ENCODE peak calls at places on chromosomes 6 and 20, in eight cellular contexts. One of them, this sample, is unnamed.

GRCh38 chr6:125795301-125795700 is 4.5 kb downstream of the NCOA7 start:
- DNase-seq in ascending aorta: no peak
- DNase-seq in BJ: no peak
- DNase-seq in CD4-positive, alpha-beta T cell: no peak
- DNase-seq in left ventricle myocardium inferior: no peak
- DNase-seq in progenitor cell of endocrine pancreas: no peak
- DNase-seq in GM13977: no peak
- DNase-seq in HFFc6: no peak
- DNase-seq in this sample: no peak

GRCh38 chr6:151389640-151390275 is 1.6 kb downstream of the ZBTB2 start:
- DNase-seq in ascending aorta: peak
- DNase-seq in BJ: peak
- DNase-seq in CD4-positive, alpha-beta T cell: no peak
- DNase-seq in left ventricle myocardium inferior: peak
- DNase-seq in progenitor cell of endocrine pancreas: no peak
- DNase-seq in GM13977: no peak
- DNase-seq in HFFc6: peak
- DNase-seq in this sample: peak

GRCh38 chr6:15062311-15063252 is 183.3 kb upstream of the JARID2 start:
- DNase-seq in ascending aorta: no peak
- DNase-seq in BJ: no peak
- DNase-seq in CD4-positive, alpha-beta T cell: no peak
- DNase-seq in left ventricle myocardium inferior: no peak
- DNase-seq in progenitor cell of endocrine pancreas: no peak
- DNase-seq in GM13977: no peak
- DNase-seq in HFFc6: peak
- DNase-seq in this sample: peak

GRCh38 chr20:38927902-38928578 is 1.8 kb downstream of the FAM83D start:
- DNase-seq in ascending aorta: no peak
- DNase-seq in BJ: no peak
- DNase-seq in CD4-positive, alpha-beta T cell: no peak
- DNase-seq in left ventricle myocardium inferior: no peak
- DNase-seq in progenitor cell of endocrine pancreas: no peak
- DNase-seq in GM13977: no peak
- DNase-seq in HFFc6: no peak
- DNase-seq in this sample: no peak

GRCh38 chr6:17091122-17091521 is 10.7 kb upstream of the STMND1 start:
- DNase-seq in ascending aorta: no peak
- DNase-seq in BJ: no peak
- DNase-seq in CD4-positive, alpha-beta T cell: no peak
- DNase-seq in left ventricle myocardium inferior: no peak
- DNase-seq in progenitor cell of endocrine pancreas: no peak
- DNase-seq in GM13977: no peak
- DNase-seq in HFFc6: no peak
- DNase-seq in this sample: no peak

GRCh38 chr6:143803769-143804540 is 39.2 kb upstream of the LTV1 start:
- DNase-seq in ascending aorta: no peak
- DNase-seq in BJ: no peak
- DNase-seq in CD4-positive, alpha-beta T cell: no peak
- DNase-seq in left ventricle myocardium inferior: no peak
- DNase-seq in progenitor cell of endocrine pancreas: no peak
- DNase-seq in GM13977: no peak
- DNase-seq in HFFc6: no peak
- DNase-seq in this sample: no peak

GRCh38 chr6:127481081-127481480 is 21.9 kb upstream of the KIAA0408 start:
- DNase-seq in ascending aorta: no peak
- DNase-seq in BJ: no peak
- DNase-seq in CD4-positive, alpha-beta T cell: no peak
- DNase-seq in left ventricle myocardium inferior: no peak
- DNase-seq in progenitor cell of endocrine pancreas: no peak
- DNase-seq in GM13977: no peak
- DNase-seq in HFFc6: no peak
- DNase-seq in this sample: no peak

GRCh38 chr6:11094411-11094851 is 797 bp downstream of the SMIM13 start:
- DNase-seq in ascending aorta: peak
- DNase-seq in BJ: no peak
- DNase-seq in CD4-positive, alpha-beta T cell: peak
- DNase-seq in left ventricle myocardium inferior: peak
- DNase-seq in progenitor cell of endocrine pancreas: peak
- DNase-seq in GM13977: peak
- DNase-seq in HFFc6: peak
- DNase-seq in this sample: peak

GRCh38 chr20:19492116-19492515 is 265.9 kb upstream of the RIN2 start:
- DNase-seq in ascending aorta: no peak
- DNase-seq in BJ: no peak
- DNase-seq in CD4-positive, alpha-beta T cell: no peak
- DNase-seq in left ventricle myocardium inferior: no peak
- DNase-seq in progenitor cell of endocrine pancreas: no peak
- DNase-seq in GM13977: no peak
- DNase-seq in HFFc6: no peak
- DNase-seq in this sample: no peak

GRCh38 chr6:36120979-36121706 is 9.2 kb upstream of the MAPK13 start:
- DNase-seq in ascending aorta: peak
- DNase-seq in BJ: no peak
- DNase-seq in CD4-positive, alpha-beta T cell: peak
- DNase-seq in left ventricle myocardium inferior: peak
- DNase-seq in progenitor cell of endocrine pancreas: no peak
- DNase-seq in GM13977: no peak
- DNase-seq in HFFc6: no peak
- DNase-seq in this sample: peak

GRCh38 chr6:4185419-4185818 is 50.0 kb upstream of the ECI2 start:
- DNase-seq in ascending aorta: no peak
- DNase-seq in BJ: no peak
- DNase-seq in CD4-positive, alpha-beta T cell: no peak
- DNase-seq in left ventricle myocardium inferior: no peak
- DNase-seq in progenitor cell of endocrine pancreas: no peak
- DNase-seq in GM13977: no peak
- DNase-seq in HFFc6: no peak
- DNase-seq in this sample: no peak

DNA sequence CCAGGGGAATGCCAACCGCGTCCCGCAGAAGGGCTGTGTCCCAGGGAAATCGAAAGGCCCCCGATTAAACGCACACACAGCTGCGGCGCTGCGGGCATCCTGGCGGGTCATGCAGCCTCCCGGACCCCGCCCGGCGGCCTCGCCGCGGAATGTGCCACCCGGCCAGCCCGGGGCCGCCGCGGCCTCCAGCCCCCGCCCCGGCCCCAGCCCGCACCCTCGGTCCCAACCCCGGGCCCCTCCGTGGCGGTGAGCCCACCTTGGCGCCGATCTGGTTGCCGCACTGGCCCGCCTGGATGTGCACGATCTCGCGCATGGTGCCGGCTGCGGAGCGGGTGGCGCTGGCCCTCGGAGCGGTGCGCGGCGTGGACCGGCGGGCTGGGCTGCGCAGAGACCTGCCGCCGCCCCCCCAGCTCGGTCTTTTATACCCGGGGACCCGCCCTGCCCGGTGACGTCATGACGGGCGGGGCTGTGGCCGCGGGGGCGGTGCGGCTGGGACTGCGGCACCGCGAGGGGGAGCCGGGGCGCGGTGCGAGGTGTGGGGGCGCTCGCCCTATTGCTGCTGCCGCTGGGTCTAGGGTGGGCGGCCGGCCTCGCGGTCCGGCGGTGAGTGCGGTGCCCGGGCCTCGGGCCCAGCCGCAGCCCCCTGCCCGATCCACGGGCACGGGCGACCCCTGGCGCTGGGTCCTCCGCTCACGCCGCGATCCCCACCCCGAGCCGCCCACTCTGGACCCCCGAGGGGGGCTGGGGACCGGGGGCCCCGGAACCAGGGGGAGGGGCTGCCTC is at the start of gene TUBB2A:
- DNase-seq in ascending aorta: peak
- DNase-seq in BJ: no peak
- DNase-seq in CD4-positive, alpha-beta T cell: peak
- DNase-seq in left ventricle myocardium inferior: peak
- DNase-seq in progenitor cell of endocrine pancreas: peak
- DNase-seq in GM13977: peak
- DNase-seq in HFFc6: peak
- DNase-seq in this sample: peak
- TF ChIP-seq CTCF in ascending aorta: peak
- TF ChIP-seq CTCF in BJ: peak
- TF ChIP-seq CTCF in CD4-positive, alpha-beta T cell: peak
- TF ChIP-seq CTCF in left ventricle myocardium inferior: peak
- TF ChIP-seq CTCF in progenitor cell of endocrine pancreas: peak
- TF ChIP-seq CTCF in GM13977: peak
- TF ChIP-seq CTCF in HFFc6: peak
- TF ChIP-seq CTCF in this sample: peak

GRCh38 chr6:7003041-7003440 is 104.7 kb upstream of the RREB1 start:
- DNase-seq in ascending aorta: no peak
- DNase-seq in BJ: no peak
- DNase-seq in CD4-positive, alpha-beta T cell: no peak
- DNase-seq in left ventricle myocardium inferior: no peak
- DNase-seq in progenitor cell of endocrine pancreas: no peak
- DNase-seq in GM13977: no peak
- DNase-seq in HFFc6: no peak
- DNase-seq in this sample: no peak
- TF ChIP-seq CTCF in ascending aorta: no peak
- TF ChIP-seq CTCF in BJ: no peak
- TF ChIP-seq CTCF in CD4-positive, alpha-beta T cell: no peak
- TF ChIP-seq CTCF in left ventricle myocardium inferior: no peak
- TF ChIP-seq CTCF in progenitor cell of endocrine pancreas: no peak
- TF ChIP-seq CTCF in GM13977: no peak
- TF ChIP-seq CTCF in HFFc6: no peak
- TF ChIP-seq CTCF in this sample: no peak

GRCh38 chr6:32627831-32628230 is 9.4 kb upstream of the HLA-DQA1 start:
- DNase-seq in ascending aorta: peak
- DNase-seq in BJ: no peak
- DNase-seq in CD4-positive, alpha-beta T cell: no peak
- DNase-seq in left ventricle myocardium inferior: peak
- DNase-seq in progenitor cell of endocrine pancreas: no peak
- DNase-seq in GM13977: no peak
- DNase-seq in HFFc6: no peak
- DNase-seq in this sample: peak
- TF ChIP-seq CTCF in ascending aorta: no peak
- TF ChIP-seq CTCF in BJ: no peak
- TF ChIP-seq CTCF in CD4-positive, alpha-beta T cell: no peak
- TF ChIP-seq CTCF in left ventricle myocardium inferior: no peak
- TF ChIP-seq CTCF in progenitor cell of endocrine pancreas: no peak
- TF ChIP-seq CTCF in GM13977: no peak
- TF ChIP-seq CTCF in HFFc6: no peak
- TF ChIP-seq CTCF in this sample: no peak

DNA sequence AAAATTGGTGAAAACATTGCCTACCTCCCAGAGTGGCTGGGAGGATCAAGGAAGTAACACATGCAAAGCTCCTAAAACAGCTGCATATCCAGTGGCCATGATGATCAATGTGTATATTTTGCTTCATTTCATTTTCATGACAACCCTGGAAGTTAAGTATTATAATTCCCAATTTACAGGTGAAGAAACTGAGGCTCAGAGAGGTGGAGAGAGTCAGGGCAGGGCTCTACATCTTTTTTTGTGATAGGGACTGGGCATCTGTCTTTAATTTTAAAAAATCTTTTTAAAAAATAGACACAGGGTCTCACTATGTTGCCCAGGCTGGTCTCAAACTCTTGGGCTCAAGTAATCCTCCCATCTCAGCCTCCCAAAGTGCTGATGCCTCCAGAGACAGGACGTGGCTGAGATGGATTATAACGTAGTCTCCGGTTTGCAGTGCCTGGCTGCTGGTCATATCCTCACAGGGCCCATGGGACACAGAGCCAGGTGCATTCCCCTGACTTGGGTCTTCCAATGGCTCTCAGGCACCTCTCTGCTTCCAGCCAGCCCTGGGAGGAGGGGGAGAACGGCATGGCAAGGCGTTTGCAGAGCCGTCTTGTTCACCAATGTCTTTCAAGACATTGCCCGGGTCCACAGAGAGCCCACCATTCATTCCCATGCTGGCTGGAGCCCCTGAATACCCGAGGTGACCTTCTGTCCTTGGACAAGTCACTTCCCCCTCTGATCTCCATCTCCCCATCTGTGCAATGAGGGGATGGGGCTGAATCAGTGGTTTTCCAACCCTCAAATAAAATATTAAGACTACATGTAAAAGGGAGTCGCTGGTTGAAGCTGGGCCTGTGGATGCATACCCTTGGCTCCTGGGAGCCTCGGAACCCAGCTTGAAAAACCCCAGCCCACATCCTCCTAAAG is 38.4 kb downstream of the HNF4A start:
- DNase-seq in ascending aorta: no peak
- DNase-seq in BJ: no peak
- DNase-seq in CD4-positive, alpha-beta T cell: no peak
- DNase-seq in left ventricle myocardium inferior: no peak
- DNase-seq in progenitor cell of endocrine pancreas: no peak
- DNase-seq in GM13977: no peak
- DNase-seq in HFFc6: no peak
- DNase-seq in this sample: no peak
- TF ChIP-seq CTCF in ascending aorta: no peak
- TF ChIP-seq CTCF in BJ: no peak
- TF ChIP-seq CTCF in CD4-positive, alpha-beta T cell: no peak
- TF ChIP-seq CTCF in left ventricle myocardium inferior: no peak
- TF ChIP-seq CTCF in progenitor cell of endocrine pancreas: no peak
- TF ChIP-seq CTCF in GM13977: no peak
- TF ChIP-seq CTCF in HFFc6: no peak
- TF ChIP-seq CTCF in this sample: no peak

GRCh38 chr20:22536956-22537756 is 47.2 kb downstream of the FOXA2 start:
- DNase-seq in ascending aorta: no peak
- DNase-seq in BJ: no peak
- DNase-seq in CD4-positive, alpha-beta T cell: no peak
- DNase-seq in left ventricle myocardium inferior: no peak
- DNase-seq in progenitor cell of endocrine pancreas: no peak
- DNase-seq in GM13977: no peak
- DNase-seq in HFFc6: no peak
- DNase-seq in this sample: no peak
- TF ChIP-seq CTCF in ascending aorta: no peak
- TF ChIP-seq CTCF in BJ: no peak
- TF ChIP-seq CTCF in CD4-positive, alpha-beta T cell: no peak
- TF ChIP-seq CTCF in left ventricle myocardium inferior: no peak
- TF ChIP-seq CTCF in progenitor cell of endocrine pancreas: no peak
- TF ChIP-seq CTCF in GM13977: no peak
- TF ChIP-seq CTCF in HFFc6: no peak
- TF ChIP-seq CTCF in this sample: no peak

GRCh38 chr6:117906905-117907599 is at the start of gene SLC35F1:
- DNase-seq in ascending aorta: no peak
- DNase-seq in BJ: no peak
- DNase-seq in CD4-positive, alpha-beta T cell: no peak
- DNase-seq in left ventricle myocardium inferior: peak
- DNase-seq in progenitor cell of endocrine pancreas: peak
- DNase-seq in GM13977: peak
- DNase-seq in HFFc6: no peak
- DNase-seq in this sample: no peak
- TF ChIP-seq CTCF in ascending aorta: no peak
- TF ChIP-seq CTCF in BJ: peak
- TF ChIP-seq CTCF in CD4-positive, alpha-beta T cell: no peak
- TF ChIP-seq CTCF in left ventricle myocardium inferior: peak
- TF ChIP-seq CTCF in progenitor cell of endocrine pancreas: peak
- TF ChIP-seq CTCF in GM13977: peak
- TF ChIP-seq CTCF in HFFc6: no peak
- TF ChIP-seq CTCF in this sample: no peak

DNA sequence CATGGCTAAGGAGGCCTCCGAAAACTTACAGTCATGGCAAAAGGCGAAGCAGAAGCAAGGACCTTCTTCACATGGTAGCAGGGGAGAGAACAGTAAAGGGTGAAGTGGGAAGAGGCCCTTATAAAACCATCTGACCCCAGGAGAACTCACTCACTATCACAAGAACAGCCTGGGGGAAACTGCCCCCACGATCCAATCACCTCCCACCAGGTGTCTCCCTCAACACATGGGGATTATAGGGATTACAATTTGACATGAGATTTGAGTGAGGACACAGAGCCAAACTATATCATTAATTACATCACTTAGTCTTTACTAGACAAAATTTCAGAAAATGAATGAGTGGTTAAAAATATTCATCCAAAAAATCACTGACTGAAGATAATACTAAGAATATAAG is 453.6 kb downstream of the COL12A1 start:
- DNase-seq in ascending aorta: no peak
- DNase-seq in BJ: no peak
- DNase-seq in CD4-positive, alpha-beta T cell: no peak
- DNase-seq in left ventricle myocardium inferior: no peak
- DNase-seq in progenitor cell of endocrine pancreas: no peak
- DNase-seq in GM13977: no peak
- DNase-seq in HFFc6: no peak
- DNase-seq in this sample: no peak
- TF ChIP-seq CTCF in ascending aorta: no peak
- TF ChIP-seq CTCF in BJ: no peak
- TF ChIP-seq CTCF in CD4-positive, alpha-beta T cell: no peak
- TF ChIP-seq CTCF in left ventricle myocardium inferior: peak
- TF ChIP-seq CTCF in progenitor cell of endocrine pancreas: no peak
- TF ChIP-seq CTCF in GM13977: no peak
- TF ChIP-seq CTCF in HFFc6: no peak
- TF ChIP-seq CTCF in this sample: no peak

This sample was measured in CD14-positive monocyte.